ENCODE peak calls at places on chromosomes 1 and 21, in seven cellular contexts. One of them, this sample, is unnamed.

GRCh38 chr1:41444246-41444645 is 40.2 kb downstream of the EDN2 start:
- DNase-seq in BJ: no peak
- DNase-seq in cardiac muscle cell: no peak
- DNase-seq in heart right ventricle: no peak
- DNase-seq in thyroid gland: no peak
- DNase-seq in ovary: no peak
- DNase-seq in type B pancreatic cell: no peak
- DNase-seq in this sample: no peak

GRCh38 chr1:213560226-213560625 is 427.5 kb upstream of the PROX1 start:
- DNase-seq in BJ: no peak
- DNase-seq in cardiac muscle cell: no peak
- DNase-seq in heart right ventricle: no peak
- DNase-seq in thyroid gland: no peak
- DNase-seq in ovary: no peak
- DNase-seq in type B pancreatic cell: no peak
- DNase-seq in this sample: no peak

GRCh38 chr21:35738342-35738961 is 321.9 kb downstream of the SETD4 start:
- DNase-seq in BJ: no peak
- DNase-seq in cardiac muscle cell: no peak
- DNase-seq in heart right ventricle: peak; percentile 5
- DNase-seq in thyroid gland: peak; percentile 81
- DNase-seq in ovary: peak; percentile 36
- DNase-seq in type B pancreatic cell: no peak
- DNase-seq in this sample: no peak

GRCh38 chr1:206065547-206066143 is 12.7 kb downstream of the RHEX start:
- DNase-seq in BJ: no peak
- DNase-seq in cardiac muscle cell: no peak
- DNase-seq in heart right ventricle: no peak
- DNase-seq in thyroid gland: no peak
- DNase-seq in ovary: no peak
- DNase-seq in type B pancreatic cell: no peak
- DNase-seq in this sample: no peak

GRCh38 chr1:13892141-13892670 is 192.2 kb downstream of the PRDM2 start:
- DNase-seq in BJ: no peak
- DNase-seq in cardiac muscle cell: no peak
- DNase-seq in heart right ventricle: no peak
- DNase-seq in thyroid gland: no peak
- DNase-seq in ovary: no peak
- DNase-seq in type B pancreatic cell: no peak
- DNase-seq in this sample: no peak

GRCh38 chr1:31413405-31414005 is 492 bp downstream of the SERINC2 start:
- DNase-seq in BJ: no peak
- DNase-seq in cardiac muscle cell: peak; percentile 56
- DNase-seq in heart right ventricle: peak; percentile 76
- DNase-seq in thyroid gland: peak; percentile 89
- DNase-seq in ovary: peak; percentile 67
- DNase-seq in type B pancreatic cell: no peak
- DNase-seq in this sample: peak; percentile 42

GRCh38 chr1:159993911-159994310 is 37.9 kb downstream of the PIGM start:
- DNase-seq in BJ: no peak
- DNase-seq in cardiac muscle cell: no peak
- DNase-seq in heart right ventricle: no peak
- DNase-seq in thyroid gland: peak; percentile 41
- DNase-seq in ovary: no peak
- DNase-seq in type B pancreatic cell: no peak
- DNase-seq in this sample: no peak

GRCh38 chr1:201900476-201900875 is 11.8 kb downstream of the SHISA4 start:
- DNase-seq in BJ: no peak
- DNase-seq in cardiac muscle cell: no peak
- DNase-seq in heart right ventricle: no peak
- DNase-seq in thyroid gland: peak; percentile 66
- DNase-seq in ovary: no peak
- DNase-seq in type B pancreatic cell: no peak
- DNase-seq in this sample: no peak

GRCh38 chr1:161088587-161089110 is 709 bp downstream of the NECTIN4 start:
- DNase-seq in BJ: no peak
- DNase-seq in cardiac muscle cell: no peak
- DNase-seq in heart right ventricle: no peak
- DNase-seq in thyroid gland: no peak
- DNase-seq in ovary: no peak
- DNase-seq in type B pancreatic cell: no peak
- DNase-seq in this sample: no peak

GRCh38 chr1:202938287-202938925 is 11.4 kb upstream of the KLHL12 start:
- DNase-seq in BJ: no peak
- DNase-seq in cardiac muscle cell: no peak
- DNase-seq in heart right ventricle: no peak
- DNase-seq in thyroid gland: no peak
- DNase-seq in ovary: no peak
- DNase-seq in type B pancreatic cell: no peak
- DNase-seq in this sample: no peak
- TF ChIP-seq CTCF in BJ: no peak
- TF ChIP-seq CTCF in cardiac muscle cell: no peak
- TF ChIP-seq CTCF in heart right ventricle: no peak
- TF ChIP-seq CTCF in thyroid gland: no peak
- TF ChIP-seq CTCF in ovary: no peak
- TF ChIP-seq CTCF in type B pancreatic cell: no peak
- TF ChIP-seq CTCF in this sample: no peak

GRCh38 chr1:32618673-32619221 is 31.6 kb downstream of the ZBTB8OS start:
- DNase-seq in BJ: no peak
- DNase-seq in cardiac muscle cell: no peak
- DNase-seq in heart right ventricle: no peak
- DNase-seq in thyroid gland: no peak
- DNase-seq in ovary: no peak
- DNase-seq in type B pancreatic cell: no peak
- DNase-seq in this sample: no peak

GRCh38 chr1:32622205-32622604 is 28.1 kb downstream of the ZBTB8OS start:
- DNase-seq in BJ: no peak
- DNase-seq in cardiac muscle cell: no peak
- DNase-seq in heart right ventricle: no peak
- DNase-seq in thyroid gland: no peak
- DNase-seq in ovary: no peak
- DNase-seq in type B pancreatic cell: no peak
- DNase-seq in this sample: no peak

GRCh38 chr1:32622806-32623694 is 27.3 kb downstream of the ZBTB8OS start:
- DNase-seq in BJ: no peak
- DNase-seq in cardiac muscle cell: no peak
- DNase-seq in heart right ventricle: no peak
- DNase-seq in thyroid gland: no peak
- DNase-seq in ovary: no peak
- DNase-seq in type B pancreatic cell: no peak
- DNase-seq in this sample: no peak

GRCh38 chr1:32623775-32624174 is 26.6 kb downstream of the ZBTB8OS start:
- DNase-seq in BJ: no peak
- DNase-seq in cardiac muscle cell: no peak
- DNase-seq in heart right ventricle: no peak
- DNase-seq in thyroid gland: no peak
- DNase-seq in ovary: no peak
- DNase-seq in type B pancreatic cell: no peak
- DNase-seq in this sample: no peak

DNA sequence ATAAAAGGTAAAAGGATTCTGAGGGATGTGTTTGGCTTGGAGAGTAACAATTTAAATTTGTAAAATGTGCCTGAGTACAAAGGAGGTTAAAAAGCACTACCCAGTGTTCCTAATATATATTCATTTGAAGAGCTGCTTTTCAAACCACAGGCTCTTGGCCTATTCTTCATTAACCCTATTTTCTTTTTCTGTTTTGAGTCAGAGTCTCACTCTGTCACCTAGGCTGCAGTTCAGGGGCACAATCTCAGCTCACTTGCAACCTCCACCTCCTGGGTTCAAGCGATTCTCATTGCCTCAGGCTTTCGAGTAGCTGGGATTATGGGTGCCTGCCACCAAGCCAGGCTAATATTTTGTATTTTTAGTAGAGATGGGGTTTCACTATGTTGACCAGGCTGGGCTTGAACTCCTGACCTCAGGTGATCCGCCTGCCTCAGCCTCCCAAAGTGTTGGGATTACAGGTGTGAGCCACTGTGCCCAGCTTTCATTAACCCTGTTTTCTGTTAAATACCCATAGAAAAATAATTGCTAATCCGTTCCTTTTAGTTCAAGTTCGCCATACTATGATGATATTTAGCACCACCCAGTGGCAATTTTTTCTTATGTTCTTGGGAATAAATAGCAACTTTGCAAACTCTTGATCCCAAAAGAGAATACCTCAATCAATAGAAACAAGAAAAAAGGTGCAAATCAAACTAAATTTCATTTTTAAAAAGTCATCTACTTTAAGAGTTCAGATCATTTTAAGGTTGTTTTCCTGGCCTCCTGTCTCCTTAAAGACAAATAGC is 30.5 kb downstream of the ZBTB8OS start:
- DNase-seq in BJ: no peak
- DNase-seq in cardiac muscle cell: peak; percentile 5
- DNase-seq in heart right ventricle: no peak
- DNase-seq in thyroid gland: no peak
- DNase-seq in ovary: no peak
- DNase-seq in type B pancreatic cell: no peak
- DNase-seq in this sample: peak; percentile 38
- TF ChIP-seq CTCF in BJ: no peak
- TF ChIP-seq CTCF in cardiac muscle cell: peak; percentile 22
- TF ChIP-seq CTCF in heart right ventricle: no peak
- TF ChIP-seq CTCF in thyroid gland: no peak
- TF ChIP-seq CTCF in ovary: no peak
- TF ChIP-seq CTCF in type B pancreatic cell: peak; percentile 40
- TF ChIP-seq CTCF in this sample: no peak

GRCh38 chr1:27603962-27604578 is at the start of gene AHDC1:
- DNase-seq in BJ: no peak
- DNase-seq in cardiac muscle cell: peak; percentile 97
- DNase-seq in heart right ventricle: peak; percentile 91
- DNase-seq in thyroid gland: peak; percentile 97
- DNase-seq in ovary: peak; percentile 94
- DNase-seq in type B pancreatic cell: peak; percentile 96
- DNase-seq in this sample: peak; percentile 94
- TF ChIP-seq CTCF in BJ: peak; percentile 18
- TF ChIP-seq CTCF in cardiac muscle cell: no peak
- TF ChIP-seq CTCF in heart right ventricle: no peak
- TF ChIP-seq CTCF in thyroid gland: no peak
- TF ChIP-seq CTCF in ovary: peak; percentile 60
- TF ChIP-seq CTCF in type B pancreatic cell: no peak
- TF ChIP-seq CTCF in this sample: no peak

GRCh38 chr1:7453038-7453437 is 318.1 kb upstream of the VAMP3 start:
- DNase-seq in BJ: no peak
- DNase-seq in cardiac muscle cell: no peak
- DNase-seq in heart right ventricle: no peak
- DNase-seq in thyroid gland: no peak
- DNase-seq in ovary: no peak
- DNase-seq in type B pancreatic cell: no peak
- DNase-seq in this sample: no peak

GRCh38 chr1:7454895-7455784 is 316.0 kb upstream of the VAMP3 start:
- DNase-seq in BJ: no peak
- DNase-seq in cardiac muscle cell: no peak
- DNase-seq in heart right ventricle: no peak
- DNase-seq in thyroid gland: peak; percentile 87
- DNase-seq in ovary: peak; percentile 66
- DNase-seq in type B pancreatic cell: no peak
- DNase-seq in this sample: no peak

GRCh38 chr1:7455796-7456568 is 315.1 kb upstream of the VAMP3 start:
- DNase-seq in BJ: no peak
- DNase-seq in cardiac muscle cell: peak; percentile 24
- DNase-seq in heart right ventricle: no peak
- DNase-seq in thyroid gland: no peak
- DNase-seq in ovary: no peak
- DNase-seq in type B pancreatic cell: no peak
- DNase-seq in this sample: no peak

GRCh38 chr1:7456683-7457082 is 314.4 kb upstream of the VAMP3 start:
- DNase-seq in BJ: no peak
- DNase-seq in cardiac muscle cell: peak; percentile 30
- DNase-seq in heart right ventricle: no peak
- DNase-seq in thyroid gland: no peak
- DNase-seq in ovary: no peak
- DNase-seq in type B pancreatic cell: no peak
- DNase-seq in this sample: no peak

GRCh38 chr1:7454052-7454815 is 316.9 kb upstream of the VAMP3 start:
- DNase-seq in BJ: no peak
- DNase-seq in cardiac muscle cell: peak; percentile 39
- DNase-seq in heart right ventricle: peak; percentile 17
- DNase-seq in thyroid gland: peak; percentile 30
- DNase-seq in ovary: peak; percentile 55
- DNase-seq in type B pancreatic cell: no peak
- DNase-seq in this sample: no peak
- TF ChIP-seq CTCF in BJ: peak; percentile 63
- TF ChIP-seq CTCF in cardiac muscle cell: peak; percentile 47
- TF ChIP-seq CTCF in heart right ventricle: peak; percentile 22
- TF ChIP-seq CTCF in thyroid gland: peak; percentile 32
- TF ChIP-seq CTCF in ovary: no peak
- TF ChIP-seq CTCF in type B pancreatic cell: peak; percentile 69
- TF ChIP-seq CTCF in this sample: peak; percentile 51

GRCh38 chr1:204320413-204320812 is 39.3 kb downstream of the PLEKHA6 start:
- DNase-seq in BJ: peak; percentile 70
- DNase-seq in cardiac muscle cell: no peak
- DNase-seq in heart right ventricle: no peak
- DNase-seq in thyroid gland: no peak
- DNase-seq in ovary: no peak
- DNase-seq in type B pancreatic cell: no peak
- DNase-seq in this sample: peak; percentile 79
- TF ChIP-seq CTCF in BJ: no peak
- TF ChIP-seq CTCF in cardiac muscle cell: no peak
- TF ChIP-seq CTCF in heart right ventricle: no peak
- TF ChIP-seq CTCF in thyroid gland: no peak
- TF ChIP-seq CTCF in ovary: no peak
- TF ChIP-seq CTCF in type B pancreatic cell: no peak
- TF ChIP-seq CTCF in this sample: no peak